ENCODE peak calls at places on chromosomes 11 and 22, in eight cellular contexts. G is A549, L is cardiac muscle cell, F is psoas muscle, S is fibroblast of pulmonary artery, A is OCI-LY7, M is bronchial epithelial cell, O is fibroblast of the aortic adventitia. Y is an unnamed sample.

GRCh38 chr11:31802609-31802989 is 8.5 kb downstream of the PAX6 start:
- DNase-seq in S (no peak), O (no peak), G (no peak), M (no peak), F (no peak), L (no peak), A (no peak), Y (no peak)

GRCh38 chr11:73481626-73482025 is 105.4 kb downstream of the RELT start:
- DNase-seq in G (no peak), L (no peak), M (no peak), F (no peak), A (no peak), O (no peak), S (no peak), Y (no peak)

GRCh38 chr11:110900426-110900825 is 188.2 kb upstream of the ARHGAP20 start:
- DNase-seq in L (no peak), A (no peak), O (no peak), F (no peak), M (no peak), G (no peak), S (no peak), Y (no peak)

GRCh38 chr22:39240841-39241631 is 3.7 kb downstream of the PDGFB start:
- DNase-seq in M (peak; percentile 41), L (no peak), G (peak; percentile 61), A (no peak), F (peak; percentile 70), O (no peak), S (no peak), Y (peak; percentile 87)

GRCh38 chr11:10323793-10324170 is 18.9 kb downstream of the ADM start:
- DNase-seq in O (peak; percentile 79), F (no peak), M (no peak), S (peak; percentile 55), G (no peak), A (no peak), L (no peak), Y (no peak)

GRCh38 chr11:71472357-71472885 is 19.4 kb downstream of the NADSYN1 start:
- DNase-seq in O (no peak), A (no peak), F (no peak), M (no peak), L (no peak), G (no peak), S (no peak), Y (no peak)

GRCh38 chr11:117823941-117824420 is 563 bp downstream of the FXYD2 start:
- DNase-seq in A (no peak), M (no peak), L (no peak), G (no peak), S (peak; percentile 88), O (peak; percentile 53), F (peak; percentile 77), Y (no peak)

GRCh38 chr11:121575250-121575962 is 122.6 kb upstream of the SORL1-AS1 start:
- DNase-seq in S (peak; percentile 16), L (no peak), F (peak; percentile 50), A (no peak), O (no peak), M (no peak), G (no peak), Y (no peak)

GRCh38 chr11:58658553-58659080 is 36.2 kb downstream of the CNTF start:
- DNase-seq in A (no peak), O (no peak), S (no peak), L (no peak), M (peak; percentile 83), F (no peak), G (no peak), Y (no peak)

GRCh38 chr11:79156031-79156430 is 284.8 kb downstream of the TENM4 start:
- DNase-seq in F (no peak), M (peak; percentile 88), S (no peak), O (no peak), A (no peak), L (no peak), G (no peak), Y (no peak)

GRCh38 chr11:107018902-107019493 is 722 bp upstream of the GUCY1A2 start:
- DNase-seq in L (peak; percentile 91), F (peak; percentile 45), A (no peak), G (peak; percentile 32), O (peak; percentile 59), M (peak; percentile 41), S (peak; percentile 80), Y (peak; percentile 30)
- H3K4me3 ChIP-seq in L (peak overlapping the region; percentile 59), F (peak overlapping the region; percentile 50), A (no peak overlapping the region), G (peak overlapping the region; percentile 62), O (peak overlapping the region; percentile 50), M (no peak overlapping the region), S (peak overlapping the region; percentile 58), Y (peak overlapping the region; percentile 33)

GRCh38 chr11:134592391-134592990 is 180.4 kb upstream of the B3GAT1 start:
- DNase-seq in F (no peak), G (peak; percentile 21), A (peak; percentile 21), S (peak; percentile 0), L (peak; percentile 82), O (no peak), M (peak; percentile 2), Y (peak; percentile 52)
- TF ChIP-seq CTCF in F (no peak), G (peak; percentile 5), A (peak; percentile 81), S (peak; percentile 17), L (peak; percentile 34), O (peak; percentile 2), M (peak; percentile 39), Y (peak; percentile 96)

GRCh38 chr11:68870470-68870869 is 28.8 kb upstream of the CPT1A start:
- DNase-seq in L (peak; percentile 21), G (no peak), A (no peak), M (no peak), O (peak; percentile 40), F (no peak), S (no peak), Y (no peak)
- H3K4me3 ChIP-seq in L (peak overlapping the region; percentile 4), G (peak overlapping the region; percentile 29), A (no peak overlapping the region), M (no peak overlapping the region), O (peak overlapping the region; percentile 68), F (peak overlapping the region; percentile 66), S (peak overlapping the region; percentile 53), Y (no peak overlapping the region)

GRCh38 chr11:124082371-124082770 is 32.9 kb upstream of the VWA5A start:
- DNase-seq in O (no peak), S (no peak), F (no peak), A (no peak), M (peak; percentile 29), L (no peak), G (no peak), Y (no peak)

GRCh38 chr11:124079631-124080318 is 35.5 kb upstream of the VWA5A start:
- DNase-seq in F (no peak), M (no peak), O (no peak), G (no peak), A (no peak), L (no peak), S (peak; percentile 28), Y (peak; percentile 18)

GRCh38 chr11:124078591-124078990 is 36.7 kb upstream of the VWA5A start:
- DNase-seq in F (no peak), G (no peak), M (no peak), O (no peak), S (no peak), A (no peak), L (no peak), Y (no peak)

GRCh38 chr11:124081496-124081895 is 33.8 kb upstream of the VWA5A start:
- DNase-seq in A (no peak), L (no peak), G (no peak), S (no peak), O (no peak), F (no peak), M (peak; percentile 43), Y (no peak)

DNA sequence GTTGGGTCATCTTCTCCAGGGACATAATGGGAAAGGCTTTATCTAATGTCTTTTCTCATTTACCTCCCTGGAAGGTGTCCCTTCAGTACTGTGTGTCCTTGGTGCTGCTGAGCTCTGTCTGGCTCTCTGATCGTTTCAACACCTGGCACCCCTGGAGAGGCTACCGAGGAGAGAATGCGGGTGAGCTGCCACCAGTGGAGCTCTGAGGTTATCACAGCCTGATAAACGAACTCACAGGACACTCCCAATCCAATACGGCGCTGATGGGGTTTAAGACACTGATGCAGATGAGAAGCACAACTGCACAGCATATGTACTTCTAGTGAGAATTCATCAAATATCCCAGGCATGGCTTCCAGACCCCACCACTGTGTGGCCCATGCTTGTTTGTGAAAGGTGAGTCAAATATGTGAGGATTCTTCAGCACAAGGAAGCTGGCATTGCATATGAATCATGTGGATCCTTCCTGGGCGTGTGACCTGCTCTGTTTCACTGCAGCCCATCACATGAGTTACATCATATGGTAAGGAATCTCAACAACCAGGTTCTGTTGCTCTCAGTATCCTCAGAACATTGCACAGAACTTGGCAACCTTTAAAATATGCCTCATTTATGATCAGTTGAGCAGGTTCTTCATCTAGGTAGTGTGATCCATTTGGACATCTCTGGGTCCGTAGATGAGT is 34.8 kb upstream of the VWA5A start:
- DNase-seq in S (no peak), G (peak; percentile 7), L (no peak), F (no peak), A (no peak), M (peak; percentile 98), O (no peak), Y (peak; percentile 22)
- TF ChIP-seq CTCF in S (no peak), G (no peak), L (no peak), F (no peak), A (no peak), M (peak; percentile 9), O (no peak), Y (no peak)

GRCh38 chr11:109173504-109173903 is 248.5 kb upstream of the C11orf87 start:
- DNase-seq in A (no peak), G (no peak), O (no peak), F (no peak), L (no peak), M (no peak), S (no peak), Y (no peak)
- H3K4me3 ChIP-seq in A (no peak overlapping the region), G (no peak overlapping the region), O (no peak overlapping the region), F (no peak overlapping the region), L (no peak overlapping the region), M (no peak overlapping the region), S (no peak overlapping the region), Y (no peak overlapping the region)

GRCh38 chr22:22507743-22508273 is 734 bp downstream of the ZNF280B start:
- DNase-seq in O (peak; percentile 4), L (no peak), S (no peak), F (no peak), G (no peak), M (no peak), A (peak; percentile 27), Y (no peak)
- TF ChIP-seq CTCF in O (no peak), L (no peak), S (no peak), F (no peak), G (no peak), M (no peak), A (no peak), Y (no peak)

GRCh38 chr11:1868056-1868635 is 15.3 kb downstream of the LSP1 start:
- DNase-seq in F (no peak), G (no peak), M (no peak), O (no peak), A (no peak), L (no peak), S (no peak), Y (no peak)
- H3K4me3 ChIP-seq in F (peak overlapping the region; percentile 56), G (no peak overlapping the region), M (no peak overlapping the region), O (no peak overlapping the region), A (no peak overlapping the region), L (no peak overlapping the region), S (no peak overlapping the region), Y (no peak overlapping the region)

GRCh38 chr22:37640591-37641250 is 1.3 kb downstream of the SH3BP1 start:
- DNase-seq in L (no peak), S (no peak), F (no peak), G (no peak), A (no peak), O (no peak), M (peak; percentile 79), Y (no peak)
- TF ChIP-seq CTCF in L (no peak), S (no peak), F (no peak), G (no peak), A (peak; percentile 54), O (no peak), M (no peak), Y (no peak)

GRCh38 chr11:65131895-65132237 is 2.5 kb downstream of the SYVN1 start:
- DNase-seq in G (no peak), M (no peak), L (no peak), O (no peak), F (no peak), A (no peak), S (no peak), Y (no peak)
- H3K4me3 ChIP-seq in G (no peak overlapping the region), M (no peak overlapping the region), L (no peak overlapping the region), O (no peak overlapping the region), F (no peak overlapping the region), A (peak overlapping the region; percentile 98), S (no peak overlapping the region), Y (no peak overlapping the region)